ENCODE peak calls at places on chromosomes 6 and 20, in six cellular contexts. B is NCI-H345, W is GM20000, I is left cardiac atrium, R is BJ, N is SK-MEL-5. A is an unnamed sample.

GRCh38 chr20:35994994-35995453 is 26.6 kb downstream of the CNBD2 start:
- DNase-seq in B (peak), W (peak), I (peak), R (no peak), N (peak), A (peak)

GRCh38 chr6:131910956-131911355 is 40.2 kb downstream of the CCN2 start:
- DNase-seq in B (no peak), W (no peak), I (no peak), R (no peak), N (no peak), A (no peak)

GRCh38 chr6:2768696-2769095 is 3.5 kb downstream of the WRNIP1 start:
- DNase-seq in B (no peak), W (no peak), I (no peak), R (no peak), N (no peak), A (no peak)

GRCh38 chr6:44058617-44059358 is 68.5 kb downstream of the MRPL14 start:
- DNase-seq in B (no peak), W (peak), I (peak), R (peak), N (no peak), A (peak)

GRCh38 chr6:148983366-148983765 is 236.5 kb downstream of the UST start:
- DNase-seq in B (no peak), W (no peak), I (no peak), R (no peak), N (no peak), A (no peak)

GRCh38 chr6:39899540-39900295 is 34.5 kb downstream of the MOCS1 start:
- DNase-seq in B (no peak), W (no peak), I (no peak), R (no peak), N (no peak), A (no peak)

GRCh38 chr6:110067837-110068591 is 89.9 kb downstream of the GPR6 start:
- DNase-seq in B (peak), W (no peak), I (no peak), R (no peak), N (no peak), A (no peak)

GRCh38 chr20:50130995-50131394 is 18.0 kb upstream of the UBE2V1 start:
- DNase-seq in B (no peak), W (no peak), I (no peak), R (no peak), N (no peak), A (no peak)

GRCh38 chr20:18057106-18057993 is at the start of gene OVOL2:
- DNase-seq in B (peak), W (peak), I (no peak), R (no peak), N (no peak), A (peak)